ENCODE peak calls at places on chromosomes 5 and 9, in five cellular contexts. X is activated CD8-positive, alpha-beta memory T cell treated with anti-CD3 and anti-CD28 coated beads for 48 hours; O is NCI-H2029; G is AG10803; B is NCI-H1436 treated with DMSO at 0.1 percent for 48 hours. S is an unnamed sample.

GRCh38 chr5:139668064-139668880 is 20.1 kb downstream of the CXXC5 start:
- DNase-seq in X (no peak), O (no peak), G (peak), B (no peak), S (no peak)

GRCh38 chr5:27437594-27438200 is 399.3 kb upstream of the CDH9 start:
- DNase-seq in X (no peak), O (no peak), G (no peak), B (peak), S (no peak)

GRCh38 chr5:113053614-113054013 is 77.0 kb downstream of the DCP2 start:
- DNase-seq in X (no peak), O (no peak), G (no peak), B (no peak), S (no peak)

GRCh38 chr5:169299651-169300467 is 1.1 kb downstream of the SLIT3 start:
- DNase-seq in X (no peak), O (no peak), G (peak), B (no peak), S (no peak)

GRCh38 chr9:26537211-26537610 is 355.4 kb downstream of the CAAP1 start:
- DNase-seq in X (no peak), O (no peak), G (no peak), B (no peak), S (no peak)

GRCh38 chr5:81391-82021 is 10.5 kb upstream of the PLEKHG4B start:
- DNase-seq in X (no peak), O (no peak), G (no peak), B (no peak), S (no peak)

GRCh38 chr9:12699529-12699928 is 6.3 kb downstream of the TYRP1 start:
- DNase-seq in X (no peak), O (no peak), G (peak), B (no peak), S (no peak)

GRCh38 chr9:78383130-78383529 is 86.2 kb downstream of the PSAT1 start:
- DNase-seq in X (no peak), O (no peak), G (peak), B (no peak), S (no peak)

GRCh38 chr5:38051711-38052508 is 206.4 kb upstream of the EGFLAM start:
- DNase-seq in X (no peak), O (no peak), G (no peak), B (no peak), S (no peak)

GRCh38 chr5:170791325-170791954 is 7.9 kb downstream of the GABRP start:
- DNase-seq in X (no peak), O (peak), G (peak), B (no peak), S (no peak)

GRCh38 chr9:419571-420156 is 205.0 kb downstream of the DOCK8 start:
- DNase-seq in X (no peak), O (no peak), G (peak), B (no peak), S (no peak)

GRCh38 chr9:132301521-132301920 is 53.3 kb downstream of the SETX start:
- DNase-seq in X (no peak), O (no peak), G (peak), B (no peak), S (no peak)

GRCh38 chr5:6342689-6343315 is 35.5 kb downstream of the MED10 start:
- DNase-seq in X (no peak), O (peak), G (no peak), B (peak), S (no peak)

GRCh38 chr5:179300834-179301233 is 44.4 kb downstream of the ADAMTS2 start:
- DNase-seq in X (no peak), O (no peak), G (no peak), B (no peak), S (no peak)

GRCh38 chr5:134079748-134080581 is 34.5 kb upstream of the TCF7 start:
- DNase-seq in X (no peak), O (no peak), G (no peak), B (no peak), S (no peak)

GRCh38 chr9:121207371-121207940 is 5.8 kb upstream of the RAB14 start:
- DNase-seq in X (no peak), O (no peak), G (no peak), B (no peak), S (no peak)

GRCh38 chr5:10474521-10475075 is 32.9 kb downstream of the ROPN1L start:
- DNase-seq in X (no peak), O (no peak), G (peak), B (no peak), S (no peak)

GRCh38 chr5:136023935-136024645 is 4.7 kb upstream of the TGFBI start:
- DNase-seq in X (no peak), O (no peak), G (peak), B (no peak), S (no peak)

GRCh38 chr9:131593936-131594665 is 48.8 kb downstream of the PRRT1B start:
- DNase-seq in X (no peak), O (no peak), G (no peak), B (no peak), S (no peak)

GRCh38 chr9:120369608-120370220 is 210.3 kb downstream of the CDK5RAP2 start:
- DNase-seq in X (no peak), O (no peak), G (peak), B (no peak), S (no peak)

GRCh38 chr9:123338710-123339665 is 17.0 kb upstream of the CRB2 start:
- DNase-seq in X (peak), O (no peak), G (no peak), B (no peak), S (no peak)

GRCh38 chr5:150624334-150625163 is 15.9 kb upstream of the SYNPO start:
- DNase-seq in X (no peak), O (no peak), G (no peak), B (no peak), S (no peak)

GRCh38 chr5:134345996-134346395 is 21.0 kb downstream of the CDKL3 start:
- DNase-seq in X (no peak), O (no peak), G (no peak), B (no peak), S (no peak)

GRCh38 chr9:17882801-17883200 is 303.9 kb downstream of the SH3GL2 start:
- DNase-seq in X (no peak), O (no peak), G (no peak), B (no peak), S (no peak)

GRCh38 chr5:88778736-88779135 is 104.2 kb downstream of the MEF2C start:
- DNase-seq in X (no peak), O (no peak), G (no peak), B (no peak), S (no peak)

GRCh38 chr9:8802242-8802641 is 1002.7 kb upstream of the DMAC1 start:
- DNase-seq in X (no peak), O (no peak), G (no peak), B (no peak), S (no peak)

GRCh38 chr5:68054625-68055024 is 160.9 kb upstream of the PIK3R1 start:
- DNase-seq in X (no peak), O (no peak), G (no peak), B (no peak), S (no peak)

GRCh38 chr9:110545705-110546104 is 33.8 kb downstream of the SVEP1 start:
- DNase-seq in X (no peak), O (no peak), G (peak), B (no peak), S (no peak)

GRCh38 chr5:61256474-61256873 is 75.6 kb upstream of the ZSWIM6 start:
- DNase-seq in X (no peak), O (peak), G (no peak), B (no peak), S (no peak)

GRCh38 chr9:96080364-96080763 is 204.9 kb downstream of the ERCC6L2 start:
- DNase-seq in X (no peak), O (no peak), G (no peak), B (no peak), S (no peak)

GRCh38 chr5:15368835-15369234 is 131.1 kb upstream of the FBXL7 start:
- DNase-seq in X (no peak), O (no peak), G (no peak), B (no peak), S (no peak)

GRCh38 chr5:73963021-73963420 is 337.0 kb downstream of the ARHGEF28 start:
- DNase-seq in X (no peak), O (no peak), G (peak), B (no peak), S (no peak)

GRCh38 chr5:2710910-2711309 is 40.6 kb downstream of the IRX2 start:
- DNase-seq in X (no peak), O (no peak), G (peak), B (no peak), S (no peak)

GRCh38 chr5:89885670-89886069 is 523.9 kb downstream of the CETN3 start:
- DNase-seq in X (no peak), O (no peak), G (no peak), B (no peak), S (no peak)

GRCh38 chr9:120538339-120538738 is 41.6 kb downstream of the CDK5RAP2 start:
- DNase-seq in X (no peak), O (no peak), G (no peak), B (no peak), S (no peak)

GRCh38 chr5:66979738-66980137 is 216.9 kb downstream of the CD180 start:
- DNase-seq in X (no peak), O (no peak), G (no peak), B (no peak), S (no peak)

GRCh38 chr9:4077499-4078102 is 222.3 kb downstream of the GLIS3 start:
- DNase-seq in X (peak), O (no peak), G (peak), B (no peak), S (no peak)

GRCh38 chr9:135224286-135224871 is 136.9 kb downstream of the OLFM1 start:
- DNase-seq in X (no peak), O (no peak), G (no peak), B (no peak), S (no peak)

GRCh38 chr5:170523830-170524229 is 20.0 kb downstream of the KCNIP1 start:
- DNase-seq in X (no peak), O (no peak), G (no peak), B (no peak), S (no peak)

GRCh38 chr9:98944130-98945074 is 695 bp downstream of the COL15A1 start:
- DNase-seq in X (no peak), O (no peak), G (no peak), B (no peak), S (no peak)